ENCODE peak calls at places on chromosomes 11 and 22, in five cellular contexts. M is breast epithelium, O is cardiac fibroblast, A is HFFc6, T is esophagus squamous epithelium. X is an unnamed sample.

GRCh38 chr22:30934053-30934452 is 34.5 kb downstream of the MORC2 start:
- DNase-seq in M (no peak), O (no peak), A (no peak), T (no peak), X (no peak)

GRCh38 chr11:126181939-126182730 is 29.3 kb downstream of the RPUSD4 start:
- DNase-seq in M (no peak), T (no peak), A (no peak), O (no peak), X (no peak)

GRCh38 chr11:90204832-90205646 is 17.8 kb downstream of the CHORDC1 start:
- DNase-seq in T (no peak), O (peak), M (no peak), A (peak), X (peak)

GRCh38 chr11:117870176-117870952 is 6.1 kb downstream of the FXYD6 start:
- DNase-seq in M (peak), A (no peak), T (no peak), O (no peak), X (no peak)

GRCh38 chr11:74443071-74443864 is 24.1 kb downstream of the KCNE3 start:
- DNase-seq in T (no peak), A (no peak), M (peak), O (peak), X (no peak)

GRCh38 chr11:60130496-60130895 is 42.0 kb downstream of the MS4A2 start:
- DNase-seq in O (peak), M (no peak), A (peak), T (no peak), X (no peak)

GRCh38 chr22:47293368-47294221 is 531.1 kb downstream of the TBC1D22A start:
- DNase-seq in O (no peak), A (no peak), T (no peak), M (no peak), X (no peak)

GRCh38 chr22:17961443-17961729 is 63.0 kb downstream of the MICAL3 start:
- DNase-seq in A (no peak), O (no peak), T (no peak), M (no peak), X (no peak)

GRCh38 chr11:352456-353180 is 16.7 kb upstream of the B4GALNT4 start:
- DNase-seq in T (no peak), M (no peak), O (no peak), A (no peak), X (no peak)

GRCh38 chr11:103730151-103730940 is 306.1 kb upstream of the DDI1 start:
- DNase-seq in M (no peak), T (no peak), O (peak), A (no peak), X (no peak)

GRCh38 chr11:70732493-70733206 is 334.3 kb downstream of the CTTN start:
- DNase-seq in M (no peak), A (no peak), O (no peak), T (no peak), X (no peak)

GRCh38 chr22:47333625-47334024 is 571.2 kb downstream of the TBC1D22A start:
- DNase-seq in M (no peak), A (peak), T (no peak), O (peak), X (no peak)

GRCh38 chr11:27722117-27722844 is 22.0 kb upstream of the BDNF start:
- DNase-seq in T (no peak), O (peak), A (peak), M (no peak), X (no peak)

GRCh38 chr11:124612045-124612444 is 817 bp downstream of the PANX3 start:
- DNase-seq in A (no peak), T (no peak), M (no peak), O (no peak), X (no peak)

GRCh38 chr11:10743354-10744035 is 7.6 kb upstream of the CTR9 start:
- DNase-seq in O (no peak), T (no peak), A (no peak), M (no peak), X (no peak)

GRCh38 chr22:49948573-49948957 is 12.0 kb upstream of the PIM3 start:
- DNase-seq in M (no peak), A (no peak), O (no peak), T (no peak), X (no peak)

GRCh38 chr11:109902764-109903436 is 190.3 kb upstream of the ZC3H12C start:
- DNase-seq in T (no peak), O (peak), A (no peak), M (no peak), X (no peak)

GRCh38 chr11:94933225-94934130 is 39.9 kb downstream of the CWC15 start:
- DNase-seq in M (peak), A (peak), T (no peak), O (peak), X (peak)

GRCh38 chr11:116339306-116339705 is 433.5 kb downstream of the BUD13 start:
- DNase-seq in M (no peak), A (no peak), T (no peak), O (no peak), X (no peak)

GRCh38 chr11:105202844-105203548 is 63.4 kb upstream of the CARD18 start:
- DNase-seq in T (no peak), O (no peak), M (no peak), A (no peak), X (no peak)

GRCh38 chr22:48476599-48476998 is 1351.1 kb downstream of the BRD1 start:
- DNase-seq in M (no peak), O (no peak), T (no peak), A (no peak), X (no peak)

GRCh38 chr11:75325713-75326438 is 25.6 kb downstream of the ARRB1 start:
- DNase-seq in O (peak), M (no peak), A (peak), T (no peak), X (no peak)

GRCh38 chr11:57639321-57640067 is 10.2 kb downstream of the YPEL4 start:
- DNase-seq in T (no peak), A (no peak), O (no peak), M (no peak), X (no peak)

GRCh38 chr11:64802370-64803162 is 448 bp downstream of the MAP4K2 start:
- DNase-seq in O (no peak), A (no peak), T (no peak), M (no peak), X (no peak)

GRCh38 chr11:27720277-27720830 is 20.1 kb upstream of the BDNF start:
- DNase-seq in M (no peak), A (peak), O (peak), T (no peak), X (no peak)

GRCh38 chr11:69545976-69546617 is 64.6 kb downstream of the LINC01488 start:
- DNase-seq in M (no peak), A (no peak), O (no peak), T (no peak), X (no peak)

GRCh38 chr11:129896062-129896461 is 684 bp upstream of the NFRKB start:
- DNase-seq in O (no peak), T (no peak), M (no peak), A (no peak), X (no peak)

GRCh38 chr11:118609380-118610219 is 2.2 kb downstream of the PHLDB1 start:
- DNase-seq in A (peak), M (no peak), O (peak), T (no peak), X (no peak)

GRCh38 chr11:82828472-82828871 is 71.8 kb downstream of the PRCP start:
- DNase-seq in M (no peak), A (no peak), T (no peak), O (no peak), X (no peak)

GRCh38 chr11:65423516-65424199 is 1.1 kb downstream of the NEAT1 start:
- DNase-seq in T (no peak), O (no peak), A (peak), M (no peak), X (no peak)

GRCh38 chr11:117239295-117239694 is 6.8 kb downstream of the RNF214 start:
- DNase-seq in O (peak), A (peak), T (no peak), M (no peak), X (peak)

GRCh38 chr22:44171486-44172076 is 9.1 kb upstream of the PARVG start:
- DNase-seq in O (no peak), M (no peak), T (no peak), A (no peak), X (no peak)

GRCh38 chr11:76251576-76251975 is 45.3 kb upstream of the WNT11 start:
- DNase-seq in A (no peak), T (no peak), M (no peak), O (peak), X (no peak)

GRCh38 chr11:2525941-2526807 is 81.4 kb downstream of the KCNQ1 start:
- DNase-seq in O (no peak), M (no peak), A (no peak), T (no peak), X (no peak)

GRCh38 chr11:2522636-2523255 is 77.9 kb downstream of the KCNQ1 start:
- DNase-seq in A (no peak), M (peak), T (no peak), O (no peak), X (no peak)

GRCh38 chr11:2523821-2524391 is 79.1 kb downstream of the KCNQ1 start:
- DNase-seq in O (no peak), M (peak), T (no peak), A (no peak), X (no peak)

GRCh38 chr11:2525166-2525861 is 80.5 kb downstream of the KCNQ1 start:
- DNase-seq in T (no peak), A (no peak), M (no peak), O (no peak), X (no peak)

DNA sequence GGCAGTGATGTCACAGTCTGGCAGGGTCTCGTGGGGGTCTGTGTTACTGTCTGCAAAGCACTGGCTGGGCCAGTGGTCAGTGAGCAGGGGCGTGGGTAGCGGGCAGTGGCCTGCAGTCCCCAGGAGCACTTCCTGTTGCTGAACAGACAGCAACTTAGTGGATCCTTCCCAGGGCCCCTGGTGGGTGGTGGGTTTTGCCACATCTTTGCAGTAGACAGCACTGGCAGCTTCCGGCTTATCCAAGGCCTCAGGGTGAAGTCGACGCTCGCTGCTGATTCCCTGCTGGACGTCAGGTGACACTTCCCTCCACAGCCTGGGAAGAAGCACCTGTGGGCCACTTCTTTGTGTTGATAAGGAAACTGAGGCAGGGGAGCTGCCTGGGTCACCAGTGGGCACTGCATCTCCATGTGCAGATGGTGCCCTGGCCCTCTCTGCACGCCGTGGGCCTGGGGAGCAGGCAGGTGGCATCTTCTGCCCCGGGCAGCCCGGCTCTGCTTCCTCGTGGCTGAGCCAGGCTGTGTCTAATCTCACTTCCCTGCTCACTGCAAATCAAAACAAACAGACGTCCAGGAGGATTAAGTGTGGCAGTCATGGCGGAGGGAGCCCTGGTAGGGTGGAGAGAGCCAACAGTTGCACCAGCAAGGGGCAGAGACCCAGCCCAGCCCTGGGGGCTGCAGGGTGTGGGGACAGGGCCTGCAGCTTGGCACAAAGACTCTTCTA is 79.8 kb downstream of the KCNQ1 start:
- DNase-seq in M (peak), A (no peak), O (no peak), T (no peak), X (no peak)
- TF ChIP-seq CTCF in M (no peak), A (no peak), O (no peak), T (no peak), X (no peak)

DNA sequence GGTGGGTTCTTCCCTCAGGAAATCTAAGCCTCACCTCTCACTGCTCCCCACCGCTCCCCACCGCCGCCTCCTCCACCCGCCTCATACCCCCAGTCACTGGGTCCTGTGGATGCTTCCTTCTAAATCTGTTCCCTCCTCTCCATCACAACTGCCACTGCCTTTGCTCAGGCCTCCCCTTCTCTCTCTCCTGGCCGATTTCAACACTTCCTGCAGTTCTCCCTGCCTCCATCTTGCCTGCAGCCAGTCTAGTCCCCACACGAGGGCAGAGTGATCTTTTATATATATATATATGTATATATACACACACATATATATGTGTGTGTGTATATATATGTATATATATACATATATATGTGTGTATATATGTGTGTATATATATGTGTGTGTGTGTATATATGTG is 27.8 kb downstream of the CREB3L1 start:
- DNase-seq in A (peak), M (no peak), O (peak), T (no peak), X (no peak)
- TF ChIP-seq CTCF in A (peak), M (no peak), O (peak), T (no peak), X (no peak)

GRCh38 chr11:22244986-22245592 is 52.2 kb downstream of the ANO5 start:
- DNase-seq in O (peak), A (no peak), T (no peak), M (no peak), X (peak)
- TF ChIP-seq CTCF in O (peak), A (peak), T (peak), M (no peak), X (peak)

GRCh38 chr22:33271390-33272161 is 213.4 kb upstream of the SYN3 start:
- DNase-seq in T (no peak), A (no peak), M (no peak), O (peak), X (no peak)

GRCh38 chr22:33272180-33272579 is 214.0 kb upstream of the SYN3 start:
- DNase-seq in A (no peak), O (no peak), T (no peak), M (no peak), X (no peak)

GRCh38 chr22:33272866-33273265 is 214.7 kb upstream of the SYN3 start:
- DNase-seq in M (no peak), A (no peak), O (no peak), T (no peak), X (no peak)

GRCh38 chr22:33274941-33275443 is 216.8 kb upstream of the SYN3 start:
- DNase-seq in T (no peak), A (no peak), M (no peak), O (no peak), X (no peak)

GRCh38 chr22:33274214-33274828 is 216.1 kb upstream of the SYN3 start:
- DNase-seq in T (no peak), O (peak), M (no peak), A (no peak), X (no peak)
- TF ChIP-seq CTCF in T (peak), O (peak), M (no peak), A (peak), X (peak)

DNA sequence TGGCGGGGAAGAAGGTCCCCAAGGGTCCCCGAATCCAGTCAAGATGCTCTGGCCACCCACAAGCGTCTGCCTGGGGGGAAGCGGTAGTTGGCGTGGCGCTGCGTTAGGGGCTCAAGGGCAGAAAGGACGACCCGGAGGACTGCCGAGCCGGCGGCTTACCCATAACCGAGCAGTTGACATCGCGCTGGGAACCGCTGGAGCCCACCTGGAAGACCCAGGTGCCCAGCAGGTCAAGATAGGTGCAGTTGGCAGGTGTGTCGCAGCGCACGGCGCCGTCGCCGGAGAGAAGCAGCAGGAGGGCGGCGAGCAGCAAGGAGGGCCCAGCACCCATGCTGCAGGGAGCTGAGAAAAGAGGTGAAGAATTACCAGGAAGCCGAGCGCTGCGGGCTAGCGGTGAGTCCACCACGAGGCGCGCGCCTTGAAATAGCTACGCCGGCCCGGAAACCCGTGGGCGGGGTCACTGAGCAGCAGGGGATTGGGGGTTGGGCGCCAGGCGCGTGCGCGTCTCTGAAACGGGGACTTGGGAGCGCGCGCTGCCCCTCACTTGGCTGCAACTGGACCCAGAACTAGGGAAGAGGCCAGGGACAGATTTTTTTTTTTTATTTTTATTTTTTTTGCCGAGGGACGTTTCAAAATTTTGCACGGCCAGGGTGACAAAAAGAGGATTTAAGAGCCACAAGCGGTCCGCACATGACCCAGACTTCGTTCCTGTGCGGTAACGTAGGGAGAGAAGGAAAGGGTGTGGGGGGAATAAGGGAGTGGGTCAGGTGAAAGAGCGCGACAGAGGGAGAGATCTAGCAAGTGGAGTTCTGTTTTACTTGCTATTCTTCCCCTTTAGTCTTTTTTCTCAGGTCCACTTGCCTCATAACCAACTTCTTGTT is at the start of gene CTSC:
- DNase-seq in A (peak), O (peak), T (peak), M (peak), X (no peak)
- TF ChIP-seq CTCF in A (peak), O (no peak), T (no peak), M (no peak), X (no peak)

GRCh38 chr22:40679964-40680818 is 907 bp downstream of the MCHR1 start:
- DNase-seq in M (no peak), T (no peak), O (peak), A (peak), X (no peak)
- TF ChIP-seq CTCF in M (no peak), T (no peak), O (no peak), A (no peak), X (no peak)

GRCh38 chr22:40200795-40201194 is 23.1 kb downstream of the TNRC6B start:
- DNase-seq in T (no peak), M (no peak), A (no peak), O (no peak), X (no peak)
- TF ChIP-seq CTCF in T (no peak), M (no peak), A (no peak), O (no peak), X (no peak)